ENCODE peak calls at places on chromosomes 7 and 10, in ten cellular contexts. One of them, this sample, is unnamed.

GRCh38 chr10:88080213-88080612 is 216.8 kb downstream of the PTEN start:
- DNase-seq in CD4-positive, alpha-beta T cell: no peak
- DNase-seq in WTC11: no peak
- DNase-seq in bronchial epithelial cell: no peak
- DNase-seq in gastrocnemius medialis: no peak
- DNase-seq in K562: no peak
- DNase-seq in thyroid gland: peak; percentile 52
- DNase-seq in CD8-positive, alpha-beta T cell: no peak
- DNase-seq in pancreas: no peak
- DNase-seq in HCT116: no peak
- DNase-seq in this sample: no peak

GRCh38 chr10:16866861-16867260 is 49.6 kb upstream of the RSU1 start:
- DNase-seq in CD4-positive, alpha-beta T cell: no peak
- DNase-seq in WTC11: no peak
- DNase-seq in bronchial epithelial cell: no peak
- DNase-seq in gastrocnemius medialis: no peak
- DNase-seq in K562: no peak
- DNase-seq in thyroid gland: no peak
- DNase-seq in CD8-positive, alpha-beta T cell: no peak
- DNase-seq in pancreas: no peak
- DNase-seq in HCT116: no peak
- DNase-seq in this sample: no peak

GRCh38 chr7:131223151-131223550 is 104.5 kb upstream of the MKLN1 start:
- DNase-seq in CD4-positive, alpha-beta T cell: no peak
- DNase-seq in WTC11: no peak
- DNase-seq in bronchial epithelial cell: no peak
- DNase-seq in gastrocnemius medialis: no peak
- DNase-seq in K562: no peak
- DNase-seq in thyroid gland: no peak
- DNase-seq in CD8-positive, alpha-beta T cell: no peak
- DNase-seq in pancreas: no peak
- DNase-seq in HCT116: no peak
- DNase-seq in this sample: no peak

GRCh38 chr7:51471199-51472016 is 154.8 kb upstream of the COBL start:
- DNase-seq in CD4-positive, alpha-beta T cell: no peak
- DNase-seq in WTC11: peak; percentile 62
- DNase-seq in bronchial epithelial cell: no peak
- DNase-seq in gastrocnemius medialis: no peak
- DNase-seq in K562: no peak
- DNase-seq in thyroid gland: peak; percentile 2
- DNase-seq in CD8-positive, alpha-beta T cell: peak; percentile 11
- DNase-seq in pancreas: no peak
- DNase-seq in HCT116: no peak
- DNase-seq in this sample: peak; percentile 38

GRCh38 chr10:52212062-52212461 is 102.0 kb upstream of the DKK1 start:
- DNase-seq in CD4-positive, alpha-beta T cell: no peak
- DNase-seq in WTC11: no peak
- DNase-seq in bronchial epithelial cell: peak; percentile 30
- DNase-seq in gastrocnemius medialis: peak; percentile 55
- DNase-seq in K562: no peak
- DNase-seq in thyroid gland: no peak
- DNase-seq in CD8-positive, alpha-beta T cell: no peak
- DNase-seq in pancreas: peak; percentile 18
- DNase-seq in HCT116: no peak
- DNase-seq in this sample: no peak

GRCh38 chr10:78869508-78870439 is 199.0 kb upstream of the ZMIZ1 start:
- DNase-seq in CD4-positive, alpha-beta T cell: no peak
- DNase-seq in WTC11: no peak
- DNase-seq in bronchial epithelial cell: no peak
- DNase-seq in gastrocnemius medialis: no peak
- DNase-seq in K562: no peak
- DNase-seq in thyroid gland: peak; percentile 85
- DNase-seq in CD8-positive, alpha-beta T cell: no peak
- DNase-seq in pancreas: no peak
- DNase-seq in HCT116: no peak
- DNase-seq in this sample: no peak

GRCh38 chr7:124101173-124101768 is 68.4 kb upstream of the TMEM229A start:
- DNase-seq in CD4-positive, alpha-beta T cell: no peak
- DNase-seq in WTC11: peak; percentile 22
- DNase-seq in bronchial epithelial cell: peak; percentile 17
- DNase-seq in gastrocnemius medialis: no peak
- DNase-seq in K562: peak; percentile 55
- DNase-seq in thyroid gland: no peak
- DNase-seq in CD8-positive, alpha-beta T cell: no peak
- DNase-seq in pancreas: no peak
- DNase-seq in HCT116: peak; percentile 28
- DNase-seq in this sample: peak; percentile 26

GRCh38 chr10:98012654-98013053 is 17.8 kb downstream of the CRTAC1 start:
- DNase-seq in CD4-positive, alpha-beta T cell: no peak
- DNase-seq in WTC11: no peak
- DNase-seq in bronchial epithelial cell: no peak
- DNase-seq in gastrocnemius medialis: no peak
- DNase-seq in K562: no peak
- DNase-seq in thyroid gland: no peak
- DNase-seq in CD8-positive, alpha-beta T cell: no peak
- DNase-seq in pancreas: no peak
- DNase-seq in HCT116: no peak
- DNase-seq in this sample: no peak

GRCh38 chr7:102412548-102412947 is 16.4 kb downstream of the PRKRIP1 start:
- DNase-seq in CD4-positive, alpha-beta T cell: peak; percentile 54
- DNase-seq in WTC11: peak; percentile 66
- DNase-seq in bronchial epithelial cell: no peak
- DNase-seq in gastrocnemius medialis: peak; percentile 33
- DNase-seq in K562: peak; percentile 66
- DNase-seq in thyroid gland: peak; percentile 60
- DNase-seq in CD8-positive, alpha-beta T cell: peak; percentile 63
- DNase-seq in pancreas: no peak
- DNase-seq in HCT116: no peak
- DNase-seq in this sample: peak; percentile 23

DNA sequence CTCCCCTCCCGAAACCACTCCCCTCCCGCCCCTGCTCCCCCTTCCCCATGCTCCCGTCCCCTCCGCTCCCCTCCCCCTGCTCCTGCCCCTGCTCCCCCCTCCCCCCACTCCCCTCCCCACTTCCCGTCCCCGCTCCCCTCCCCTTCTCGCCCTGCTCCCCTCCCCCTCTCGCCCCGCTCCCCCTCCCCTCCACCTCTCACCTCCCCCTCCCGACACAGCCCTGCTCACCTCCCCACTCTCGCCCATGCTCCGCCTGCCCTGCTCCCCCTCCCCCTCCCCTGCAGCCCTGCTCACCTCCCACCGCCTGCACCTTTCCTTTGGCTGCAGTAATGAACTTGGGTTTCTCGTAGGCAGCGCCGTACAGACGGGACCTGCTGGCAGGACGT is 49.9 kb upstream of the NKX6-2 start:
- DNase-seq in CD4-positive, alpha-beta T cell: no peak
- DNase-seq in WTC11: no peak
- DNase-seq in bronchial epithelial cell: no peak
- DNase-seq in gastrocnemius medialis: no peak
- DNase-seq in K562: no peak
- DNase-seq in thyroid gland: no peak
- DNase-seq in CD8-positive, alpha-beta T cell: no peak
- DNase-seq in pancreas: no peak
- DNase-seq in HCT116: no peak
- DNase-seq in this sample: no peak
- TF ChIP-seq CTCF in CD4-positive, alpha-beta T cell: no peak
- TF ChIP-seq CTCF in WTC11: no peak
- TF ChIP-seq CTCF in bronchial epithelial cell: no peak
- TF ChIP-seq CTCF in gastrocnemius medialis: no peak
- TF ChIP-seq CTCF in K562: no peak
- TF ChIP-seq CTCF in thyroid gland: no peak
- TF ChIP-seq CTCF in CD8-positive, alpha-beta T cell: no peak
- TF ChIP-seq CTCF in pancreas: no peak
- TF ChIP-seq CTCF in HCT116: no peak
- TF ChIP-seq CTCF in this sample: no peak

GRCh38 chr10:46541017-46541661 is 15.3 kb downstream of the GPRIN2 start:
- DNase-seq in CD4-positive, alpha-beta T cell: no peak
- DNase-seq in WTC11: peak; percentile 81
- DNase-seq in bronchial epithelial cell: no peak
- DNase-seq in gastrocnemius medialis: no peak
- DNase-seq in K562: peak; percentile 94
- DNase-seq in thyroid gland: peak; percentile 40
- DNase-seq in CD8-positive, alpha-beta T cell: no peak
- DNase-seq in pancreas: peak; percentile 65
- DNase-seq in HCT116: no peak
- DNase-seq in this sample: peak; percentile 82
- TF ChIP-seq CTCF in CD4-positive, alpha-beta T cell: no peak
- TF ChIP-seq CTCF in WTC11: peak; percentile 34
- TF ChIP-seq CTCF in bronchial epithelial cell: no peak
- TF ChIP-seq CTCF in gastrocnemius medialis: no peak
- TF ChIP-seq CTCF in K562: no peak
- TF ChIP-seq CTCF in thyroid gland: no peak
- TF ChIP-seq CTCF in CD8-positive, alpha-beta T cell: no peak
- TF ChIP-seq CTCF in pancreas: peak; percentile 7
- TF ChIP-seq CTCF in HCT116: no peak
- TF ChIP-seq CTCF in this sample: peak; percentile 65

GRCh38 chr7:1410992-1411391 is 48.3 kb downstream of the MICALL2 start:
- DNase-seq in CD4-positive, alpha-beta T cell: no peak
- DNase-seq in WTC11: no peak
- DNase-seq in bronchial epithelial cell: no peak
- DNase-seq in gastrocnemius medialis: no peak
- DNase-seq in K562: no peak
- DNase-seq in thyroid gland: no peak
- DNase-seq in CD8-positive, alpha-beta T cell: no peak
- DNase-seq in pancreas: no peak
- DNase-seq in HCT116: no peak
- DNase-seq in this sample: no peak

GRCh38 chr7:1411414-1411813 is 47.9 kb downstream of the MICALL2 start:
- DNase-seq in CD4-positive, alpha-beta T cell: no peak
- DNase-seq in WTC11: no peak
- DNase-seq in bronchial epithelial cell: no peak
- DNase-seq in gastrocnemius medialis: no peak
- DNase-seq in K562: no peak
- DNase-seq in thyroid gland: no peak
- DNase-seq in CD8-positive, alpha-beta T cell: no peak
- DNase-seq in pancreas: no peak
- DNase-seq in HCT116: no peak
- DNase-seq in this sample: no peak

GRCh38 chr7:1413936-1414639 is 45.2 kb downstream of the MICALL2 start:
- DNase-seq in CD4-positive, alpha-beta T cell: no peak
- DNase-seq in WTC11: no peak
- DNase-seq in bronchial epithelial cell: no peak
- DNase-seq in gastrocnemius medialis: no peak
- DNase-seq in K562: no peak
- DNase-seq in thyroid gland: no peak
- DNase-seq in CD8-positive, alpha-beta T cell: no peak
- DNase-seq in pancreas: no peak
- DNase-seq in HCT116: no peak
- DNase-seq in this sample: no peak

GRCh38 chr7:1415389-1415990 is 43.8 kb downstream of the MICALL2 start:
- DNase-seq in CD4-positive, alpha-beta T cell: no peak
- DNase-seq in WTC11: no peak
- DNase-seq in bronchial epithelial cell: no peak
- DNase-seq in gastrocnemius medialis: no peak
- DNase-seq in K562: no peak
- DNase-seq in thyroid gland: no peak
- DNase-seq in CD8-positive, alpha-beta T cell: no peak
- DNase-seq in pancreas: no peak
- DNase-seq in HCT116: no peak
- DNase-seq in this sample: no peak

DNA sequence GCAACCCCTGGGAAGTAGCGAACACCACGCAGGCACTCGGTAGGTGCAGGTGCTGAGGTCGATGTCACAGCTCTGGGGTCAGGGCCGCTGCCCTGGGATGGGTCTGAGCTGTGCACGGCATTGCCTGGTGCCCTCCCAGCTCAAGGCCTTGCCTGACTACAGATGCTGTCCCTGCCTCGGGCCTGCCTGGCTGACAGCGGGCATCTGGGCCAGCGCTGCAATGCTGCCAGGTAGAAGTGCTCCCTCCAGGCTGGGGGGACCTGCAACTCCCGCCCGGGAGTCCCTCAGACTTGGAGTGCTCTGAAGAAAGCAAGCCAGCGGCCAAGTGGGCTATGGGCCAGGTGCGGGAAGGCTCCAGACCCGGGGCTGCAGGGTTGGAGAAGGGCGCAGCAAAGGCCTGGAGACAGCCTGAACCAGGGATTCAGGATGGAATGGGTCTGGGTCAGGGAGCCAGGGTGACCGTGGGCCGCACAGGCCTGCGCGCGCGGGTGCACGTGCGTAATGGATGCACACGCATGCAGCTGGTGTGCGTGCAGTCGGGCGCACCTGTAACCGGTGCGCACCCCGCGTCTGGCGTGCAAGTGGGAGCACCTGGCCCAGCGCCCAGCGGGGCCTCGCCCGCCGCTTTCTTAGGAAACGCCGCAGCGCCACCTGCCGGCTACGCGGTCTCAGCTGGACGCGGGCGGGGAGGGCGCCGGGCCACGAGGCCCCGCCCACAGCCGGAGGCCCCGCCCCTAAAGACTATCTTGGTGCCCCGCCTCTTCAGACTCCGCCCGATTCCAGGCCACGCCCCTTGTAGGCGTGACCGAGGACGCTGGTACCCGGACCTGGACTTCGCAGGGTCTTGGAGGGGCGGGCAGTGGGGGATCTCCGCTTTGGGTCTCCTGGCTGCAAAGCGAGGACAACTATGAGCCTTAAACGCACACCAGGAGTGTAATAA is 46.7 kb downstream of the MICALL2 start:
- DNase-seq in CD4-positive, alpha-beta T cell: peak; percentile 89
- DNase-seq in WTC11: peak; percentile 95
- DNase-seq in bronchial epithelial cell: peak; percentile 61
- DNase-seq in gastrocnemius medialis: peak; percentile 9
- DNase-seq in K562: peak; percentile 99
- DNase-seq in thyroid gland: peak; percentile 83
- DNase-seq in CD8-positive, alpha-beta T cell: peak; percentile 97
- DNase-seq in pancreas: peak; percentile 91
- DNase-seq in HCT116: peak; percentile 77
- DNase-seq in this sample: peak; percentile 95
- TF ChIP-seq CTCF in CD4-positive, alpha-beta T cell: peak; percentile 75
- TF ChIP-seq CTCF in WTC11: peak; percentile 85
- TF ChIP-seq CTCF in bronchial epithelial cell: peak; percentile 79
- TF ChIP-seq CTCF in gastrocnemius medialis: peak; percentile 56
- TF ChIP-seq CTCF in K562: peak; percentile 84
- TF ChIP-seq CTCF in thyroid gland: peak; percentile 53
- TF ChIP-seq CTCF in CD8-positive, alpha-beta T cell: peak; percentile 81
- TF ChIP-seq CTCF in pancreas: peak; percentile 79
- TF ChIP-seq CTCF in HCT116: peak; percentile 77
- TF ChIP-seq CTCF in this sample: peak; percentile 95

DNA sequence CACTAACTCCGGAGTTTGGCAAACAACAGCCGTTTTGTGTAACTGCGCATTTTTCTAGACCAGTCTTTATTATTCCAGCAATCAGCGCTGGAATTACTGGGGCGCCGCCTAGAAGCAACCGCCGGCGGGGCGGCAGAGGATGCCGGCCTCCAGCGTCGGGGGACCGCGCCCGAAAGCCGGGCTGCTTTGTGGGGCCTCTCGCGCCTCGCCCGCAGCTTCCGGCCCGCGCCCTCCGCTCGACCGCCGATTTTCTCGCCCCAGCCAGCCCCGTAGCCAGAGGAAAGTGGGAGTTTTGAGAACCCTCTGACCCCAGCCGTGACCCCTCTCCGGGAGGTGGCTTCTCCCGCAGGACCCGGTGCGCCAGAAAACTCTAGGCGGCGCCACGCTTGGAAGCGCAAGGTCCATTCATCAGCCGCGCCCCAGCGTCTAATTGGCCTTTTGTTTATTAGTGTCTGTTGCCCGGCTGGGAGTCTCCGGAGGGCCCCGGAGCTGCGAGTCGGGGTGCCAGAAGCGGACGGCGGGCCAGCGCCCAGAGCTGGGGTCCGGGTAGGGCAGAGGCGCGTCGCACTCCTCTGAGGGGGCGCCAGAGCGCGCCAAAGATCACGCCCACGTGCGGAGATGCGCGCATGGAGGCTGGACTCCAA is 10.7 kb downstream of the EMX2 start:
- DNase-seq in CD4-positive, alpha-beta T cell: no peak
- DNase-seq in WTC11: peak; percentile 55
- DNase-seq in bronchial epithelial cell: no peak
- DNase-seq in gastrocnemius medialis: no peak
- DNase-seq in K562: no peak
- DNase-seq in thyroid gland: no peak
- DNase-seq in CD8-positive, alpha-beta T cell: no peak
- DNase-seq in pancreas: no peak
- DNase-seq in HCT116: no peak
- DNase-seq in this sample: no peak
- TF ChIP-seq CTCF in CD4-positive, alpha-beta T cell: no peak
- TF ChIP-seq CTCF in WTC11: no peak
- TF ChIP-seq CTCF in bronchial epithelial cell: no peak
- TF ChIP-seq CTCF in gastrocnemius medialis: no peak
- TF ChIP-seq CTCF in K562: no peak
- TF ChIP-seq CTCF in thyroid gland: no peak
- TF ChIP-seq CTCF in CD8-positive, alpha-beta T cell: no peak
- TF ChIP-seq CTCF in pancreas: no peak
- TF ChIP-seq CTCF in HCT116: no peak
- TF ChIP-seq CTCF in this sample: peak; percentile 37

This sample was measured in neural crest cell.